ENCODE peak calls at places on chromosomes 13 and 19, in nine cellular contexts. F is GM23248, W is SK-N-SH, S is PC-3, Q is neural progenitor cell, H is hepatocyte, Y is GM23338, N is HCT116, T is MM.1S. O is an unnamed sample. For H3K4me1, the result is how much of the 10 kb centered on the place peaks cover.

GRCh38 chr13:110312669-110313031 is 5.6 kb downstream of the COL4A2 start:
- DNase-seq in F (peak), W (no peak), S (peak), Q (no peak), H (peak), Y (no peak), N (no peak), T (no peak), O (no peak)

GRCh38 chr19:3075605-3076431 is 13.5 kb upstream of the TLE5 start:
- DNase-seq in F (peak), W (peak), S (peak), Q (peak), H (peak), Y (peak), N (no peak), T (peak), O (peak)

GRCh38 chr13:44313674-44314073 is 60.0 kb upstream of the SERP2 start:
- DNase-seq in F (peak), W (no peak), S (peak), Q (no peak), H (no peak), Y (no peak), N (peak), T (no peak), O (no peak)

GRCh38 chr13:26601669-26602068 is 44.2 kb downstream of the WASF3 start:
- DNase-seq in F (peak), W (peak), S (peak), Q (no peak), H (no peak), Y (no peak), N (no peak), T (peak), O (peak)

GRCh38 chr19:46733693-46734240 is 12.1 kb upstream of the FKRP start:
- DNase-seq in F (no peak), W (no peak), S (no peak), Q (no peak), H (no peak), Y (no peak), N (no peak), T (no peak), O (no peak)

GRCh38 chr13:75533866-75534265 is 3.8 kb downstream of the COMMD6 start:
- DNase-seq in F (no peak), W (no peak), S (no peak), Q (no peak), H (no peak), Y (no peak), N (no peak), T (no peak), O (no peak)

GRCh38 chr13:36685912-36686311 is 12.1 kb downstream of the SERTM1 start:
- DNase-seq in F (peak), W (no peak), S (peak), Q (no peak), H (no peak), Y (no peak), N (no peak), T (no peak), O (no peak)

GRCh38 chr19:12825259-12826131 is 8.9 kb downstream of the RTBDN start:
- DNase-seq in F (peak), W (peak), S (peak), Q (peak), H (peak), Y (peak), N (no peak), T (no peak), O (no peak)

GRCh38 chr13:47112205-47112896 is 215.5 kb upstream of the HTR2A start:
- DNase-seq in F (peak), W (no peak), S (peak), Q (peak), H (no peak), Y (peak), N (no peak), T (no peak), O (no peak)

GRCh38 chr19:44640518-44640917 is 3.2 kb upstream of the PVR start:
- DNase-seq in F (peak), W (no peak), S (peak), Q (no peak), H (no peak), Y (no peak), N (no peak), T (no peak), O (no peak)

GRCh38 chr13:63010072-63010658 is 1594.5 kb upstream of the PCDH20 start:
- DNase-seq in F (no peak), W (no peak), S (no peak), Q (no peak), H (no peak), Y (peak), N (no peak), T (no peak), O (no peak)

GRCh38 chr19:5694952-5695648 is 5.0 kb downstream of the RPL36 start:
- DNase-seq in F (no peak), W (peak), S (no peak), Q (no peak), H (peak), Y (peak), N (no peak), T (no peak), O (no peak)

GRCh38 chr19:50670102-50670380 is 20.8 kb downstream of the C19orf81 start:
- DNase-seq in F (no peak), W (no peak), S (no peak), Q (no peak), H (no peak), Y (no peak), N (no peak), T (no peak), O (no peak)

GRCh38 chr19:29502581-29502850 is 23.3 kb upstream of the VSTM2B start:
- DNase-seq in F (no peak), W (no peak), S (no peak), Q (no peak), H (no peak), Y (no peak), N (no peak), T (no peak), O (no peak)

GRCh38 chr19:13099073-13099999 is 3.3 kb downstream of the LYL1 start:
- DNase-seq in F (no peak), W (no peak), S (no peak), Q (peak), H (peak), Y (peak), N (no peak), T (peak), O (peak)

GRCh38 chr13:32595306-32595705 is 9.1 kb downstream of the PDS5B start:
- DNase-seq in F (no peak), W (no peak), S (no peak), Q (no peak), H (no peak), Y (no peak), N (no peak), T (no peak), O (no peak)

GRCh38 chr19:4063369-4064072 is 3.2 kb downstream of the ZBTB7A start:
- DNase-seq in F (peak), W (no peak), S (no peak), Q (peak), H (peak), Y (peak), N (no peak), T (no peak), O (peak)

GRCh38 chr19:16021796-16022195 is 54.5 kb upstream of the TPM4 start:
- DNase-seq in F (no peak), W (no peak), S (no peak), Q (no peak), H (no peak), Y (no peak), N (no peak), T (no peak), O (no peak)

GRCh38 chr19:8302357-8302691 is 5.8 kb downstream of the CD320 start:
- DNase-seq in F (no peak), W (no peak), S (no peak), Q (no peak), H (no peak), Y (no peak), N (no peak), T (no peak), O (no peak)

GRCh38 chr13:114004416-114005205 is 30.7 kb upstream of the C13orf46 start:
- DNase-seq in F (no peak), W (no peak), S (no peak), Q (no peak), H (peak), Y (no peak), N (no peak), T (no peak), O (no peak)

GRCh38 chr19:50050406-50051223 is 24.8 kb downstream of the ZNF473 start:
- DNase-seq in F (peak), W (peak), S (peak), Q (peak), H (peak), Y (peak), N (no peak), T (no peak), O (peak)

GRCh38 chr19:40605201-40605971 is 4.2 kb downstream of the LTBP4 start:
- DNase-seq in F (peak), W (peak), S (peak), Q (peak), H (peak), Y (peak), N (peak), T (peak), O (peak)
- H3K4me1 ChIP-seq in F (under half), W (under half), S (under half), Q (under half), H (half or more), Y (under half), N (half or more), T (under half), O (half or more)

DNA sequence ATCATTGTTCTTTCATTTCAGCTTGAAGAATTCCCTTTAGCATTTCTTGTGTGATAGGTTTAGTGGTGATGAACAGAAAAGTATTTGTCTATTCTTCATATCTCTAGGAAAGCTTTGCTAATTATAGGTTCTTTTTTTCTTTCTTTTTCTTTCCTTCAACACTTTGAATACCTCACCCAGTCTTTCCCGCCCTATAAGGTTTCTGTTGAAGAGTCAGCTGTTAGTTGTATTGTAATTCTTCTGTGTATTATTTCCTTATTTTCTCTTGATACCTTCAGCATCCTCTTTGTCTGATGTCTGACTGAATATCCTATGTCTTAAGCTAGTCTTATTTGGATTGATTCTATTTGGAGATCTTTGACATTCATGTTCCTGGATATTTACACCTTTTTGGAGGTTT is 1989.4 kb downstream of the PCDH9 start:
- DNase-seq in F (no peak), W (no peak), S (no peak), Q (no peak), H (no peak), Y (no peak), N (no peak), T (no peak), O (no peak)
- TF ChIP-seq EZH2phosphoT487 in F (no peak), W (no peak), S (no peak), Q (no peak), H (no peak), Y (no peak), N (no peak), T (no peak), O (no peak)

GRCh38 chr13:94758571-94758970 is 46.2 kb upstream of the SOX21 start:
- DNase-seq in F (no peak), W (no peak), S (no peak), Q (no peak), H (no peak), Y (no peak), N (no peak), T (no peak), O (no peak)
- H3K4me1 ChIP-seq in F (under half), W (under half), S (under half), Q (under half), H (under half), Y (under half), N (under half), T (under half), O (under half)

GRCh38 chr19:34430738-34431625 is 2.8 kb downstream of the UBA2 start:
- DNase-seq in F (peak), W (peak), S (peak), Q (peak), H (peak), Y (peak), N (peak), T (peak), O (peak)

GRCh38 chr19:34432797-34433196 is 4.6 kb downstream of the UBA2 start:
- DNase-seq in F (no peak), W (no peak), S (no peak), Q (no peak), H (no peak), Y (peak), N (no peak), T (no peak), O (no peak)

GRCh38 chr19:34431681-34432402 is 3.7 kb downstream of the UBA2 start:
- DNase-seq in F (no peak), W (no peak), S (no peak), Q (no peak), H (no peak), Y (no peak), N (no peak), T (no peak), O (no peak)

GRCh38 chr19:34436716-34437115 is 8.5 kb downstream of the UBA2 start:
- DNase-seq in F (no peak), W (no peak), S (no peak), Q (no peak), H (no peak), Y (no peak), N (no peak), T (no peak), O (no peak)
- TF ChIP-seq EZH2phosphoT487 in F (no peak), W (no peak), S (no peak), Q (no peak), H (no peak), Y (no peak), N (no peak), T (no peak), O (no peak)

GRCh38 chr19:10593820-10594637 is 6.9 kb upstream of the AP1M2 start:
- DNase-seq in F (no peak), W (no peak), S (no peak), Q (no peak), H (no peak), Y (no peak), N (no peak), T (peak), O (peak)

GRCh38 chr19:10587839-10588150 is 683 bp upstream of the AP1M2 start:
- DNase-seq in F (no peak), W (no peak), S (no peak), Q (no peak), H (no peak), Y (no peak), N (no peak), T (no peak), O (no peak)

GRCh38 chr19:10587022-10587838 is at the start of gene AP1M2:
- DNase-seq in F (no peak), W (no peak), S (peak), Q (no peak), H (peak), Y (peak), N (peak), T (no peak), O (no peak)

GRCh38 chr19:10593148-10593547 is 6.0 kb upstream of the AP1M2 start:
- DNase-seq in F (no peak), W (no peak), S (no peak), Q (no peak), H (no peak), Y (no peak), N (no peak), T (no peak), O (peak)
- H3K4me1 ChIP-seq in F (under half), W (under half), S (under half), Q (under half), H (under half), Y (under half), N (under half), T (under half), O (half or more)